ENCODE peak calls at places on chromosomes 4 and X, in eight cellular contexts. B is H9; Z is heart right ventricle; C is mesenchymal stem cell; I is renal cortical epithelial cell; V is NCI-H1092; W is astrocyte of the cerebellum; J is activated CD8-positive, alpha-beta T cell treated with anti-CD3 and anti-CD28 coated beads, Interleukin-2, amount 10 ng/mL, durations not matched to agents 7 days and 5 days. D is an unnamed sample.

GRCh38 chr4:96833831-96834230 is 993.9 kb downstream of the PDHA2 start:
- DNase-seq in B (no peak), Z (no peak), C (no peak), I (no peak), V (no peak), W (no peak), J (no peak), D (no peak)

GRCh38 chr4:32172086-32172485 is 1451.9 kb downstream of the PCDH7 start:
- DNase-seq in B (no peak), Z (no peak), C (peak), I (peak), V (no peak), W (no peak), J (no peak), D (no peak)

GRCh38 chr4:128810331-128810870 is 901 bp downstream of the JADE1 start:
- DNase-seq in B (no peak), Z (peak), C (peak), I (peak), V (no peak), W (no peak), J (peak), D (peak)

GRCh38 chrX:71541546-71542022 is 8.7 kb downstream of the OGT start:
- DNase-seq in B (no peak), Z (no peak), C (peak), I (no peak), V (no peak), W (no peak), J (no peak), D (peak)

GRCh38 chrX:153970398-153971123 is 1.1 kb downstream of the HCFC1 start:
- DNase-seq in B (peak), Z (peak), C (peak), I (peak), V (no peak), W (peak), J (peak), D (peak)

GRCh38 chr4:16721618-16722291 is 176.7 kb downstream of the LDB2 start:
- DNase-seq in B (no peak), Z (no peak), C (peak), I (no peak), V (no peak), W (peak), J (no peak), D (peak)

GRCh38 chrX:19964017-19964710 is 26.7 kb downstream of the BCLAF3 start:
- DNase-seq in B (no peak), Z (no peak), C (no peak), I (no peak), V (no peak), W (no peak), J (peak), D (no peak)

GRCh38 chrX:48511561-48511960 is 2.8 kb downstream of the PORCN start:
- DNase-seq in B (no peak), Z (no peak), C (peak), I (no peak), V (no peak), W (no peak), J (no peak), D (peak)

GRCh38 chrX:140346711-140347110 is 158.2 kb downstream of the SOX3 start:
- DNase-seq in B (no peak), Z (no peak), C (no peak), I (peak), V (no peak), W (no peak), J (no peak), D (no peak)

GRCh38 chr4:127771535-127772275 is 10.4 kb upstream of the HSPA4L start:
- DNase-seq in B (no peak), Z (no peak), C (no peak), I (no peak), V (no peak), W (no peak), J (no peak), D (no peak)

GRCh38 chr4:97142405-97142804 is 1000.9 kb downstream of the STPG2 start:
- DNase-seq in B (no peak), Z (no peak), C (no peak), I (no peak), V (no peak), W (no peak), J (no peak), D (no peak)

GRCh38 chr4:53497446-53498069 is 93.7 kb downstream of the LNX1 start:
- DNase-seq in B (no peak), Z (peak), C (peak), I (peak), V (no peak), W (no peak), J (no peak), D (no peak)

GRCh38 chrX:133580630-133581029 is 165.3 kb upstream of the GPC4 start:
- DNase-seq in B (no peak), Z (no peak), C (no peak), I (no peak), V (no peak), W (no peak), J (no peak), D (no peak)

GRCh38 chr4:147822128-147822527 is 90.2 kb downstream of the ARHGAP10 start:
- DNase-seq in B (no peak), Z (peak), C (peak), I (peak), V (no peak), W (no peak), J (no peak), D (peak)

GRCh38 chrX:889966-890651 is 259.5 kb downstream of the SHOX start:
- DNase-seq in B (no peak), Z (no peak), C (no peak), I (no peak), V (no peak), W (no peak), J (no peak), D (no peak)

GRCh38 chr4:163350672-163351071 is 7.0 kb downstream of the NPY5R start:
- DNase-seq in B (no peak), Z (no peak), C (peak), I (peak), V (no peak), W (no peak), J (no peak), D (no peak)

GRCh38 chr4:98879515-98879914 is 49.4 kb downstream of the EIF4E start:
- DNase-seq in B (no peak), Z (no peak), C (no peak), I (no peak), V (no peak), W (no peak), J (no peak), D (no peak)

GRCh38 chrX:46634577-46634976 is 61.0 kb downstream of the CHST7 start:
- DNase-seq in B (no peak), Z (no peak), C (no peak), I (no peak), V (no peak), W (no peak), J (no peak), D (no peak)

GRCh38 chr4:147518846-147519767 is 38.2 kb downstream of the EDNRA start:
- DNase-seq in B (peak), Z (peak), C (peak), I (peak), V (peak), W (peak), J (peak), D (peak)

GRCh38 chrX:134480061-134480460 is 20.1 kb downstream of the HPRT1 start:
- DNase-seq in B (no peak), Z (no peak), C (no peak), I (peak), V (no peak), W (no peak), J (no peak), D (no peak)

GRCh38 chrX:129875669-129876068 is 30.3 kb upstream of the UTP14A start:
- DNase-seq in B (no peak), Z (no peak), C (peak), I (peak), V (no peak), W (peak), J (no peak), D (peak)

GRCh38 chrX:71909956-71910355 is 689 bp upstream of the NHSL2 start:
- DNase-seq in B (peak), Z (peak), C (peak), I (no peak), V (no peak), W (no peak), J (no peak), D (no peak)

GRCh38 chrX:131704136-131704695 is 160.3 kb downstream of the OR13H1 start:
- DNase-seq in B (no peak), Z (peak), C (no peak), I (no peak), V (peak), W (peak), J (no peak), D (no peak)

GRCh38 chrX:31227250-31227649 is 155.4 kb upstream of the FTHL17 start:
- DNase-seq in B (no peak), Z (no peak), C (no peak), I (no peak), V (no peak), W (no peak), J (no peak), D (no peak)

D was measured in dermis blood vessel endothelial cell.